ENCODE peak calls at places on chromosome 6, in six cellular contexts. One of them, this sample, is unnamed.

GRCh38 chr6:19268718-19269117 is 568.5 kb upstream of the ID4 start:
- DNase-seq in IMR-90: no peak
- DNase-seq in aorta: no peak
- DNase-seq in brain microvascular endothelial cell: no peak
- DNase-seq in endodermal cell: no peak
- DNase-seq in hepatocyte: no peak
- DNase-seq in this sample: no peak

GRCh38 chr6:78953798-78954197 is 86.4 kb downstream of the IRAK1BP1 start:
- DNase-seq in IMR-90: no peak
- DNase-seq in aorta: no peak
- DNase-seq in brain microvascular endothelial cell: no peak
- DNase-seq in endodermal cell: no peak
- DNase-seq in hepatocyte: no peak
- DNase-seq in this sample: no peak

GRCh38 chr6:42281016-42281533 is 63.4 kb upstream of the MRPS10 start:
- DNase-seq in IMR-90: no peak
- DNase-seq in aorta: no peak
- DNase-seq in brain microvascular endothelial cell: no peak
- DNase-seq in endodermal cell: no peak
- DNase-seq in hepatocyte: no peak
- DNase-seq in this sample: no peak

GRCh38 chr6:53431704-53432103 is 83.0 kb upstream of the ELOVL5 start:
- DNase-seq in IMR-90: no peak
- DNase-seq in aorta: no peak
- DNase-seq in brain microvascular endothelial cell: no peak
- DNase-seq in endodermal cell: no peak
- DNase-seq in hepatocyte: no peak
- DNase-seq in this sample: peak

GRCh38 chr6:108699290-108700041 is 138.7 kb downstream of the FOXO3 start:
- DNase-seq in IMR-90: no peak
- DNase-seq in aorta: no peak
- DNase-seq in brain microvascular endothelial cell: no peak
- DNase-seq in endodermal cell: no peak
- DNase-seq in hepatocyte: peak
- DNase-seq in this sample: no peak

GRCh38 chr6:18579165-18579564 is 192.0 kb downstream of the RNF144B start:
- DNase-seq in IMR-90: no peak
- DNase-seq in aorta: no peak
- DNase-seq in brain microvascular endothelial cell: no peak
- DNase-seq in endodermal cell: no peak
- DNase-seq in hepatocyte: no peak
- DNase-seq in this sample: no peak

GRCh38 chr6:119436583-119436982 is 87.0 kb upstream of the MAN1A1 start:
- DNase-seq in IMR-90: no peak
- DNase-seq in aorta: no peak
- DNase-seq in brain microvascular endothelial cell: no peak
- DNase-seq in endodermal cell: no peak
- DNase-seq in hepatocyte: no peak
- DNase-seq in this sample: peak

GRCh38 chr6:82589509-82590206 is 226.0 kb downstream of the TPBG start:
- DNase-seq in IMR-90: peak
- DNase-seq in aorta: no peak
- DNase-seq in brain microvascular endothelial cell: peak
- DNase-seq in endodermal cell: peak
- DNase-seq in hepatocyte: peak
- DNase-seq in this sample: no peak

GRCh38 chr6:6856538-6857523 is 250.9 kb upstream of the RREB1 start:
- DNase-seq in IMR-90: peak
- DNase-seq in aorta: no peak
- DNase-seq in brain microvascular endothelial cell: peak
- DNase-seq in endodermal cell: peak
- DNase-seq in hepatocyte: peak
- DNase-seq in this sample: peak

GRCh38 chr6:56255370-56255769 is 8.0 kb upstream of the COL21A1 start:
- DNase-seq in IMR-90: no peak
- DNase-seq in aorta: no peak
- DNase-seq in brain microvascular endothelial cell: no peak
- DNase-seq in endodermal cell: no peak
- DNase-seq in hepatocyte: no peak
- DNase-seq in this sample: no peak

GRCh38 chr6:12331951-12332749 is 42.0 kb downstream of the EDN1 start:
- DNase-seq in IMR-90: peak
- DNase-seq in aorta: no peak
- DNase-seq in brain microvascular endothelial cell: no peak
- DNase-seq in endodermal cell: peak
- DNase-seq in hepatocyte: peak
- DNase-seq in this sample: peak

GRCh38 chr6:751765-752164 is 58.8 kb upstream of the EXOC2 start:
- DNase-seq in IMR-90: no peak
- DNase-seq in aorta: no peak
- DNase-seq in brain microvascular endothelial cell: no peak
- DNase-seq in endodermal cell: no peak
- DNase-seq in hepatocyte: no peak
- DNase-seq in this sample: no peak

GRCh38 chr6:151497935-151498726 is 4.3 kb downstream of the CCDC170 start:
- DNase-seq in IMR-90: peak
- DNase-seq in aorta: no peak
- DNase-seq in brain microvascular endothelial cell: no peak
- DNase-seq in endodermal cell: no peak
- DNase-seq in hepatocyte: no peak
- DNase-seq in this sample: peak

GRCh38 chr6:18211338-18211737 is 53.0 kb downstream of the DEK start:
- DNase-seq in IMR-90: no peak
- DNase-seq in aorta: no peak
- DNase-seq in brain microvascular endothelial cell: no peak
- DNase-seq in endodermal cell: no peak
- DNase-seq in hepatocyte: no peak
- DNase-seq in this sample: peak

GRCh38 chr6:111862727-111863126 is 10.5 kb downstream of the FYN start:
- DNase-seq in IMR-90: no peak
- DNase-seq in aorta: no peak
- DNase-seq in brain microvascular endothelial cell: no peak
- DNase-seq in endodermal cell: no peak
- DNase-seq in hepatocyte: no peak
- DNase-seq in this sample: no peak

GRCh38 chr6:111865049-111865585 is 8.1 kb downstream of the FYN start:
- DNase-seq in IMR-90: no peak
- DNase-seq in aorta: no peak
- DNase-seq in brain microvascular endothelial cell: no peak
- DNase-seq in endodermal cell: no peak
- DNase-seq in hepatocyte: no peak
- DNase-seq in this sample: no peak

GRCh38 chr6:111866857-111867256 is 6.4 kb downstream of the FYN start:
- DNase-seq in IMR-90: no peak
- DNase-seq in aorta: no peak
- DNase-seq in brain microvascular endothelial cell: no peak
- DNase-seq in endodermal cell: no peak
- DNase-seq in hepatocyte: no peak
- DNase-seq in this sample: no peak

GRCh38 chr6:111864138-111865048 is 8.9 kb downstream of the FYN start:
- DNase-seq in IMR-90: no peak
- DNase-seq in aorta: no peak
- DNase-seq in brain microvascular endothelial cell: no peak
- DNase-seq in endodermal cell: no peak
- DNase-seq in hepatocyte: no peak
- DNase-seq in this sample: no peak

GRCh38 chr6:111865909-111866546 is 7.2 kb downstream of the FYN start:
- DNase-seq in IMR-90: no peak
- DNase-seq in aorta: no peak
- DNase-seq in brain microvascular endothelial cell: no peak
- DNase-seq in endodermal cell: no peak
- DNase-seq in hepatocyte: no peak
- DNase-seq in this sample: no peak
- H3K27ac ChIP-seq in IMR-90: no peak
- H3K27ac ChIP-seq in aorta: no peak
- H3K27ac ChIP-seq in brain microvascular endothelial cell: no peak
- H3K27ac ChIP-seq in endodermal cell: no peak
- H3K27ac ChIP-seq in hepatocyte: no peak
- H3K27ac ChIP-seq in this sample: no peak

DNA sequence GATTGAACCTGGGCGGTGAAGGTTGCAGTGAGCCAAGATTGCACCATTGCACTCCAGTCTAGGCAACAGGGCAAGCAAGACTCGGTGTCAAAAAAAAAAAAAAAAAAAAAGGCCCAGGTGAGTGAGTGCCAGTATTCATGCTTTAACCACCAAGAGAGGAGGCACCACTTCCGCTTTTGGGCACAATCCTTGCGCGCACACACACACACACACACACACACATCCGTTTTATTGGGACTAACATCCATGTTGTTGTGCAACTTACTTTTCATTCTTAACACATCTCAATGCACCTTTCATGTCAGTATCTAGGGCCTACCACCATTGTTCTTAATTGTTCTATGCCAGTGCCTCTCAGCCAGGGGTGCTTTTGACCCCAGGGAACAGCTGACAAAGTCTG is 263.0 kb downstream of the CDC5L start:
- DNase-seq in IMR-90: no peak
- DNase-seq in aorta: no peak
- DNase-seq in brain microvascular endothelial cell: no peak
- DNase-seq in endodermal cell: no peak
- DNase-seq in hepatocyte: no peak
- DNase-seq in this sample: no peak
- H3K27ac ChIP-seq in IMR-90: no peak
- H3K27ac ChIP-seq in aorta: no peak
- H3K27ac ChIP-seq in brain microvascular endothelial cell: no peak
- H3K27ac ChIP-seq in endodermal cell: no peak
- H3K27ac ChIP-seq in hepatocyte: no peak
- H3K27ac ChIP-seq in this sample: no peak

DNA sequence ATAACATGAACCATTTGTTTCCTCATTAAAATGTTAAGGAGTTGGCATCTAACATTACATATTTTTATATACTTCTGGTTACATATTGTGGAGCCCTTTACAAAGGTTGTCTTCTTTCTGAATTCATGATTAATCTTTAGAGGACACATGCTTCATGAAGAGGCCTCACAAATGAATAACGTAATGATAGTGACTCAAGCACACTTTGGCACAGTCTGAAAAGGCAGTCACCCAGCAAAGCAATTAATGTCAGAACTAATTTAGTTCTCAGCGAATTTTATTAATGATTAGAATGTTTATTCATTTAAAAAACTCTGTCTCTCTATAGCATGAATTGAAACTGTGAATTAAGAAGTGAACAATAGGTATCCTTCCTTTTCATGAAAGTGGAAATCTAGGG is 854.2 kb downstream of the PHF3 start:
- DNase-seq in IMR-90: no peak
- DNase-seq in aorta: no peak
- DNase-seq in brain microvascular endothelial cell: no peak
- DNase-seq in endodermal cell: no peak
- DNase-seq in hepatocyte: no peak
- DNase-seq in this sample: no peak
- H3K27ac ChIP-seq in IMR-90: no peak
- H3K27ac ChIP-seq in aorta: no peak
- H3K27ac ChIP-seq in brain microvascular endothelial cell: no peak
- H3K27ac ChIP-seq in endodermal cell: no peak
- H3K27ac ChIP-seq in hepatocyte: no peak
- H3K27ac ChIP-seq in this sample: no peak

GRCh38 chr6:146767632-146768031 is 168.9 kb downstream of the ADGB start:
- DNase-seq in IMR-90: no peak
- DNase-seq in aorta: no peak
- DNase-seq in brain microvascular endothelial cell: no peak
- DNase-seq in endodermal cell: no peak
- DNase-seq in hepatocyte: no peak
- DNase-seq in this sample: no peak
- H3K27ac ChIP-seq in IMR-90: no peak
- H3K27ac ChIP-seq in aorta: no peak
- H3K27ac ChIP-seq in brain microvascular endothelial cell: no peak
- H3K27ac ChIP-seq in endodermal cell: no peak
- H3K27ac ChIP-seq in hepatocyte: no peak
- H3K27ac ChIP-seq in this sample: no peak

DNA sequence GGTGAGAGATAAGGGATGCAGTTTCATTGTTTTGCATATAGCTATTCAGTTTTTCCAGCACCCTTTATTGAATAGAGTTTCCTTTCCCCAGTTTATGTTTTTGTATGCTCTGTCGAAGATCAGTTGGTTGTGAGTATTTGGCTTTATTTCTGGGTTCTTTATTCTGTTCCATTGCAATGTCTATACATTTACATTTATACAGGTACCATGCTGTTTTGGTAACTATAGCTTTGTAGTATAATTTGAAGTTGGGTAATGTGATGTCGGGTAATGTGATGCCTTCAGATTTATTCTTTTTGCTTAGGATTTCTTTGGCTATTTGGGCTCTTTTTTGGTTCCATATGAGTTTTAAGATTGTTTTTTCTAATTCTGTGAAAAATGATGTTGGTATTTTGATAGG is 61.8 kb downstream of the NCOA7 start:
- DNase-seq in IMR-90: no peak
- DNase-seq in aorta: no peak
- DNase-seq in brain microvascular endothelial cell: no peak
- DNase-seq in endodermal cell: no peak
- DNase-seq in hepatocyte: no peak
- DNase-seq in this sample: no peak
- H3K27ac ChIP-seq in IMR-90: no peak
- H3K27ac ChIP-seq in aorta: no peak
- H3K27ac ChIP-seq in brain microvascular endothelial cell: no peak
- H3K27ac ChIP-seq in endodermal cell: no peak
- H3K27ac ChIP-seq in hepatocyte: no peak
- H3K27ac ChIP-seq in this sample: no peak

DNA sequence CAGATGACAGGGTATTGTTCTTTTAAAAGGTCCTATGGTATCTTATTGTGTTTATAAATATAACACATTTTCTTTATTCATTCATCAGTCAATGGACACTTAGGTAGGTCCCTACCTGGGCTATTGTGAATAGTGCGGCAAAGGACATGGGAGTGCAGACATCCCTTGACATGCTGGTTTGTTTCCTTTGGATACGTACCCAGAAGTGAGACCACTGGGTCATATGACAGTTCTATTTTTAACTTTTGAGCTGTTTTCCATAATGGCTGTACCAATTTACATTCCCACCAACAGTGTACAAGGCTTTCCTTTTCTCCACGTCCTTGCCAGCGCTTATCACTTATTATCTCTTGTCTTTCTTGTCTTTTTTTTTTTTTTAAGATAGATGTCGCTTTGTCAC is 627.5 kb downstream of the PRKN start:
- DNase-seq in IMR-90: no peak
- DNase-seq in aorta: no peak
- DNase-seq in brain microvascular endothelial cell: peak
- DNase-seq in endodermal cell: no peak
- DNase-seq in hepatocyte: no peak
- DNase-seq in this sample: no peak
- H3K27ac ChIP-seq in IMR-90: no peak
- H3K27ac ChIP-seq in aorta: no peak
- H3K27ac ChIP-seq in brain microvascular endothelial cell: peak
- H3K27ac ChIP-seq in endodermal cell: no peak
- H3K27ac ChIP-seq in hepatocyte: no peak
- H3K27ac ChIP-seq in this sample: no peak

DNA sequence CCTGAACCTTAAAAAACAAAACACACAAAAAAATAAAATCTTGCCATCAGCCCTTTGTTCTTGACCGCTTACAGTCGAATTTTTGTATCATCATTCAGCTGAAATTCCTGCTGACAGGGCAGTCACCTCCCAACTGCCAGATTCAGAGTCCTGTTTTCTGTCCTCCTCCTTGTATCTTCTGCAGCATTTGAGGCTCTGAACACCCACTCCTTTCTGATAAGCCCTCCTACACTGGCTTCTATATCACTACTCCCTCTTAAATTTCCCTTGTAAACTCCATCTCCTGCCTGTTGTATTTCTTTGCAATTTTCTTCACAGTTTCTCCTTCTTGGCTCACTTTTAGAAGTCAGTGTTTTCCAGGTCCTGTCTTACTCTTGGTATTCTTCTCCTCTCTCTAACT is 77.7 kb upstream of the CCN6 start:
- DNase-seq in IMR-90: no peak
- DNase-seq in aorta: no peak
- DNase-seq in brain microvascular endothelial cell: no peak
- DNase-seq in endodermal cell: no peak
- DNase-seq in hepatocyte: no peak
- DNase-seq in this sample: no peak
- H3K27ac ChIP-seq in IMR-90: no peak
- H3K27ac ChIP-seq in aorta: no peak
- H3K27ac ChIP-seq in brain microvascular endothelial cell: no peak
- H3K27ac ChIP-seq in endodermal cell: no peak
- H3K27ac ChIP-seq in hepatocyte: no peak
- H3K27ac ChIP-seq in this sample: no peak

GRCh38 chr6:158487495-158487894 is 72.4 kb upstream of the TMEM181 start:
- DNase-seq in IMR-90: peak
- DNase-seq in aorta: no peak
- DNase-seq in brain microvascular endothelial cell: peak
- DNase-seq in endodermal cell: no peak
- DNase-seq in hepatocyte: no peak
- DNase-seq in this sample: no peak
- H3K27ac ChIP-seq in IMR-90: peak
- H3K27ac ChIP-seq in aorta: no peak
- H3K27ac ChIP-seq in brain microvascular endothelial cell: peak
- H3K27ac ChIP-seq in endodermal cell: no peak
- H3K27ac ChIP-seq in hepatocyte: no peak
- H3K27ac ChIP-seq in this sample: no peak